ENCODE peak calls at places on chromosomes 13 and 19, in eight cellular contexts. T is NCI-H1436; V is stimulated activated CD4-positive, alpha-beta T cell treated with anti-CD3 and anti-CD28 coated beads, Interleukin-15, amount 100 ng/mL, for 48 hours; M is AML-193; B is HCT116; U is tibial artery; C is stimulated activated CD8-positive, alpha-beta memory T cell treated with anti-CD3 and anti-CD28 coated beads, Interleukin-15, amount 100 ng/mL, for 1 hour; X is T-cell. P is an unnamed sample.

GRCh38 chr19:42351079-42351735 is 25.8 kb downstream of the MEGF8 start:
- DNase-seq in T (no peak), V (no peak), M (no peak), B (no peak), U (no peak), C (no peak), X (no peak), P (no peak)

GRCh38 chr13:100102042-100102441 is 13.1 kb downstream of the PCCA start:
- DNase-seq in T (no peak), V (no peak), M (no peak), B (no peak), U (no peak), C (no peak), X (no peak), P (no peak)

GRCh38 chr19:39438270-39438934 is 2.7 kb upstream of the RPS16 start:
- DNase-seq in T (no peak), V (no peak), M (no peak), B (no peak), U (no peak), C (no peak), X (no peak), P (no peak)

GRCh38 chr19:4068058-4068966 is 1.6 kb upstream of the ZBTB7A start:
- DNase-seq in T (no peak), V (no peak), M (no peak), B (no peak), U (no peak), C (no peak), X (no peak), P (no peak)

GRCh38 chr13:54301085-54301484 is 1272.5 kb downstream of the OLFM4 start:
- DNase-seq in T (no peak), V (no peak), M (no peak), B (no peak), U (no peak), C (no peak), X (no peak), P (no peak)

GRCh38 chr13:31090921-31091624 is 70.6 kb downstream of the HSPH1 start:
- DNase-seq in T (no peak), V (no peak), M (no peak), B (no peak), U (no peak), C (no peak), X (no peak), P (peak)

GRCh38 chr13:86095351-86095750 is 296.1 kb upstream of the SLITRK6 start:
- DNase-seq in T (no peak), V (no peak), M (no peak), B (no peak), U (no peak), C (no peak), X (no peak), P (no peak)

GRCh38 chr13:111902726-111903125 is 164.2 kb upstream of the SOX1 start:
- DNase-seq in T (no peak), V (no peak), M (no peak), B (no peak), U (no peak), C (no peak), X (no peak), P (no peak)

GRCh38 chr13:27125357-27126282 is 46.0 kb downstream of the USP12 start:
- DNase-seq in T (no peak), V (no peak), M (no peak), B (no peak), U (no peak), C (no peak), X (no peak), P (no peak)

GRCh38 chr13:113078895-113079720 is 26.5 kb upstream of the F7 start:
- DNase-seq in T (peak), V (no peak), M (no peak), B (no peak), U (no peak), C (no peak), X (no peak), P (no peak)

GRCh38 chr19:3604987-3605343 is 1.7 kb downstream of the TBXA2R start:
- DNase-seq in T (no peak), V (no peak), M (no peak), B (no peak), U (no peak), C (no peak), X (peak), P (no peak)

GRCh38 chr13:74869846-74870245 is 612.1 kb downstream of the TBC1D4 start:
- DNase-seq in T (no peak), V (no peak), M (no peak), B (no peak), U (no peak), C (no peak), X (no peak), P (no peak)

GRCh38 chr13:93535256-93535655 is 308.6 kb downstream of the GPC6 start:
- DNase-seq in T (no peak), V (no peak), M (no peak), B (no peak), U (no peak), C (no peak), X (no peak), P (peak)

GRCh38 chr13:97193577-97193976 is 28.6 kb upstream of the MBNL2 start:
- DNase-seq in T (no peak), V (no peak), M (no peak), B (no peak), U (no peak), C (no peak), X (no peak), P (no peak)

GRCh38 chr13:93146584-93147292 is 79.9 kb upstream of the GPC6 start:
- DNase-seq in T (no peak), V (no peak), M (peak), B (no peak), U (no peak), C (no peak), X (no peak), P (peak)